ENCODE peak calls at places on chromosomes 11 and 22, in six cellular contexts. V is brain microvascular endothelial cell, A is neural progenitor cell, K is colonic mucosa, F is heart left ventricle, G is pancreas. W is an unnamed sample.

GRCh38 chr11:45098929-45099328 is 47.5 kb upstream of the PRDM11 start:
- DNase-seq in V (no peak), A (no peak), K (no peak), F (no peak), G (no peak), W (no peak)

GRCh38 chr11:124633355-124633754 is 10.7 kb downstream of the TBRG1 start:
- DNase-seq in V (peak), A (no peak), K (no peak), F (no peak), G (no peak), W (no peak)

GRCh38 chr11:113331436-113331835 is 17.1 kb downstream of the TTC12 start:
- DNase-seq in V (no peak), A (peak), K (no peak), F (no peak), G (no peak), W (no peak)

GRCh38 chr11:77374611-77375031 is 73.1 kb upstream of the GDPD4 start:
- DNase-seq in V (peak), A (no peak), K (no peak), F (no peak), G (no peak), W (no peak)

GRCh38 chr22:49645791-49646550 is 181.7 kb downstream of the BRD1 start:
- DNase-seq in V (no peak), A (no peak), K (no peak), F (no peak), G (no peak), W (no peak)

GRCh38 chr22:35914357-35914664 is 114.3 kb downstream of the RBFOX2 start:
- DNase-seq in V (no peak), A (no peak), K (no peak), F (no peak), G (no peak), W (no peak)

GRCh38 chr11:2765491-2765890 is 65.7 kb upstream of the KCNQ1OT1 start:
- DNase-seq in V (no peak), A (no peak), K (no peak), F (no peak), G (no peak), W (no peak)

GRCh38 chr11:2795491-2795991 is 90.0 kb downstream of the CDKN1C start:
- DNase-seq in V (no peak), A (no peak), K (peak), F (peak), G (no peak), W (no peak)

GRCh38 chr22:20244744-20245576 is 23.2 kb downstream of the RTN4R start:
- DNase-seq in V (no peak), A (peak), K (no peak), F (no peak), G (no peak), W (no peak)

GRCh38 chr11:61695917-61696316 is 15.7 kb downstream of the DAGLA start:
- DNase-seq in V (peak), A (no peak), K (peak), F (peak), G (peak), W (peak)

GRCh38 chr11:83816572-83817187 is 530.5 kb upstream of the CCDC90B start:
- DNase-seq in V (no peak), A (peak), K (no peak), F (no peak), G (no peak), W (no peak)

GRCh38 chr11:125110996-125111340 is 458 bp downstream of the TMEM218 start:
- DNase-seq in V (peak), A (no peak), K (no peak), F (no peak), G (no peak), W (no peak)

GRCh38 chr11:46597609-46598219 is 3.9 kb upstream of the AMBRA1 start:
- DNase-seq in V (peak), A (no peak), K (no peak), F (no peak), G (no peak), W (no peak)

GRCh38 chr22:46303347-46303965 is 6.8 kb downstream of the GTSE1 start:
- DNase-seq in V (no peak), A (no peak), K (no peak), F (peak), G (no peak), W (no peak)

GRCh38 chr11:2105536-2105935 is 33.7 kb downstream of the IGF2 start:
- DNase-seq in V (no peak), A (no peak), K (no peak), F (peak), G (no peak), W (no peak)

GRCh38 chr11:86663741-86664140 is 8.7 kb downstream of the ME3 start:
- DNase-seq in V (no peak), A (no peak), K (no peak), F (no peak), G (no peak), W (no peak)

GRCh38 chr11:22666700-22667439 is 459 bp downstream of the GAS2 start:
- DNase-seq in V (peak), A (peak), K (peak), F (peak), G (peak), W (peak)

GRCh38 chr11:23425379-23425778 is 565.1 kb upstream of the CCDC179 start:
- DNase-seq in V (no peak), A (no peak), K (no peak), F (no peak), G (no peak), W (no peak)

GRCh38 chr22:39972656-39973055 is 12.5 kb downstream of the TMA7B start:
- DNase-seq in V (no peak), A (no peak), K (no peak), F (no peak), G (no peak), W (no peak)
- H3K27ac ChIP-seq in V (no peak), A (no peak), K (no peak), F (no peak), G (no peak), W (no peak)

DNA sequence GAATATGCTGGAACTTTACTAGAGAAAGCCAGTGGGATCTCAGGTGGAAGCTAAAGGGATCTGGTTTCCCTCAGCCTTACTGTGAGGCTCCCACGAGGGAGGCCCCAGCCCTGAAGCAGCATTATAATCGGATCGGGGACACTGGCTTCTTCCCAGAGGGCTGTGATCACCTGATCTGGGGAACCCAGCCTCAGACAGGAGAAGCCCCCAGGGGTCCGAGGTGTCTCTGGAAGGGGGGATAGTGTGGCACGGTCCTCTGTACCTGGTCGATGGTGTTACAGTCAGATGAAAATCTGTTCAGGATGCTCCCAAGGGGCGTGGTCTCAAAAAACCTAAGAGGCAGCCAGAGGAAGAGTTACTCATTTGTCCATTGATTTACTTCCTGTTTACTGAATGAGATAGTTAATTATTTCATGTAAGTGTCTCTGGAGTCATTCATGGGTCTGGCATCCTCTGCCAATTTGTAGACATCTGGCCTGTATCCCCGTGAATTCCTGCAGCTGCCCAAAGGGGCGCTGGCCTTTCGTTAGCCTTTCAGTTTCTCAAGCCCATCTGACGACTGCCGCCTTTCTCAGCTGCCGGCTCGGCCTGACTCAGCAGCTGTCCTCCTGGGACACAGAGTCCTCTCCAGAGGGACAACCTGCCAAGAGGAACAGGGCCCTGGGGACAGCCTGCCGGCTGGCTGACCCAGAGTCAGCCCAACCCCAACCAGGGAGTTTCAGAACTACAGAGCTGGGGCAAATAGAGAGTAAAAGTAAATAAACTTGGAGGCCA is 17.0 kb upstream of the KCNJ11 start:
- DNase-seq in V (peak), A (peak), K (peak), F (peak), G (peak), W (peak)
- TF ChIP-seq CTCF in V (peak), A (peak), K (no peak), F (no peak), G (no peak), W (no peak)

DNA sequence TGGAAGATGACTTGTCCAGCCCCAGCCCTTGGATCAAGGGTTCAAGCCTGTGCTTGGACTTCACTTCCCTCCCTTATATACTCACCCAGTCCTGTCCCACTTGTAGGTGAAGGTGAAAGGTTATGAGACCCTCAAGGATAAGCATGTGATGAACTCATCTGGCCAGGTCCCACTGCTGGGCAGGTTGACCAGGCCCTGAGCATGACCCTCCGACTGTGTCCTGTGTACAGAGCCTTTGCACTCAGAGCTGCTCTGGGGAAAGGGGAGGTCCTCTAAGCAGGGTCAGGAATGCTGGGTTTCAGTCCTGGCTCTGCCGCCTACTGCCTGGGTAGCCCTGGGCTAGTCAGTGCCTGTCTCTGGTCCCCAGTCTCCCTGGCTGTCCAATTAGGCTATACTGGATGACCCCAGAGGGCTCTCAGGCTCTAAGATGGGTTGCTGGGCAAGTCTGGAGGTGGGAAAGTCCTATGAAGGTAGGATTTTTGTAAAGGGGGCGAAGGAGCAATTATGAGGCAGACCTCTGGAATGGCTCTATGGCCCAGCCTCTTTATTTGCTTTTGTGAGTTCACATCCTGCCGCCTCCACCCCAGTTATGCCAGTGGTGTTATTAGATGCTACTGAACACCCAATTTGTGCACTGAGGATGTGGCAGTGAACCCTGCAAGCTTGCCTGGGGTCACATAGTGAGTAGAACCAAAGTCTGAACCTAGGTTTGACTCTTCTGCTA is 14.1 kb downstream of the DGAT2 start:
- DNase-seq in V (no peak), A (no peak), K (no peak), F (no peak), G (no peak), W (no peak)
- H3K27ac ChIP-seq in V (no peak), A (no peak), K (no peak), F (no peak), G (no peak), W (no peak)

GRCh38 chr11:36711104-36711825 is 113.2 kb upstream of the RAG2 start:
- DNase-seq in V (no peak), A (no peak), K (no peak), F (no peak), G (no peak), W (no peak)
- TF ChIP-seq CTCF in V (peak), A (peak), K (no peak), F (no peak), G (no peak), W (no peak)

GRCh38 chr11:57481315-57481714 is 21.0 kb downstream of the RTN4RL2 start:
- DNase-seq in V (no peak), A (no peak), K (no peak), F (no peak), G (no peak), W (no peak)

GRCh38 chr11:57478971-57479663 is 18.8 kb downstream of the RTN4RL2 start:
- DNase-seq in V (no peak), A (no peak), K (no peak), F (no peak), G (no peak), W (no peak)

GRCh38 chr11:57481915-57482781 is 21.8 kb downstream of the RTN4RL2 start:
- DNase-seq in V (no peak), A (no peak), K (no peak), F (no peak), G (no peak), W (no peak)

GRCh38 chr11:57480409-57481137 is 20.2 kb downstream of the RTN4RL2 start:
- DNase-seq in V (peak), A (peak), K (peak), F (peak), G (peak), W (peak)

GRCh38 chr11:57479925-57480324 is 19.6 kb downstream of the RTN4RL2 start:
- DNase-seq in V (no peak), A (no peak), K (no peak), F (no peak), G (no peak), W (no peak)
- H3K27ac ChIP-seq in V (no peak), A (no peak), K (no peak), F (no peak), G (no peak), W (no peak)

GRCh38 chr11:133081020-133081419 is 451.3 kb downstream of the OPCML start:
- DNase-seq in V (no peak), A (peak), K (no peak), F (no peak), G (no peak), W (no peak)
- TF ChIP-seq CTCF in V (no peak), A (peak), K (no peak), F (no peak), G (no peak), W (no peak)

DNA sequence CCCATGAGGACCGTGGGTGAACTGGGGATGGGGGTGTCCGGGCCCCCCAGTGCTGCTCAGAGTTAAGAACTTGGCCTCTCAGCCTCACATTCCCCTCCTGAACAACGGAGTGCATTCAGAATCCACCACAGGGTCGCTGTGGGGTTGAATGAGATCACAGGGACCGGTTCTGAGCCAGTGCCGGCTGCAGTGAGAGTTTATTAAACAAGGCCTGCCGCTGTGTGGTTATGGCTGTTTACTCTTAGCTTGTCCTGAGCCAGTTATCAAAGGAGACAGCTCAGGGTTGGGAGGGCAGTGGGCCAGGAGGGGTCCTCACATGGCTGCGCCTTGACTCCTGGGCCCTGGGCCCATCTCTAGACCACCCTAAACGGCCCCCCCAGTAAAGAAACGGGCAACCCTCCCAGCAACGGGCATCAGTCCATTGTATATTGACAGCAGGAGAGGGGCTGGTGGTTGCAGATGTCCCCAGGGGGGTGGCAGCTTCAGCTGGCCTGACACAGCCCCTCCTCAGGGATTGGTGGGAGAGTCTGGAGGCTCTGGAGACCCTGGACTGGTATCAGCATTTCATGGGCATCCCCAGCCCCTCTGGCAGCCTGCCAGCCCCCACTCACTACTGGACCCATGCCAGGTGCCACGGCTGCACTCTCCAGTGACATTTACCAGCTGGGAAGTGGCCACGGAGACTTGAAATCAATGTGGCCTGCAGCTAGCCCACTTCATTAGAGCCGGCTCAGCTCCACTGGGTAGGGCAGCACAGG is 15.1 kb upstream of the CABP7 start:
- DNase-seq in V (peak), A (no peak), K (peak), F (no peak), G (peak), W (peak)
- H3K27ac ChIP-seq in V (no peak), A (no peak), K (no peak), F (no peak), G (peak), W (no peak)